ENCODE peak calls at places on chromosome 19, in ten cellular contexts. H is GM23248, S is mesenchymal stem cell, C is neural progenitor cell, U is HCT116, X is IMR-90, R is hepatocyte, P is H1, Z is OCI-LY7, M is PC-9. G is an unnamed sample.

GRCh38 chr19:50723069-50723468 is at the start of gene CLEC11A:
- DNase-seq in H (peak), R (peak), U (no peak), P (no peak), C (no peak), X (peak), M (no peak), Z (no peak), S (no peak), G (peak)

GRCh38 chr19:58227964-58228583 is 640 bp upstream of the ZNF544 start:
- DNase-seq in C (peak), X (no peak), S (no peak), U (no peak), H (no peak), P (no peak), R (no peak), Z (no peak), M (no peak), G (peak)

GRCh38 chr19:33621811-33622504 is at the start of gene CHST8:
- DNase-seq in P (no peak), C (peak), Z (no peak), U (no peak), M (no peak), R (peak), S (no peak), X (no peak), H (peak), G (peak)

GRCh38 chr19:4494691-4495064 is 22.6 kb downstream of the HDGFL2 start:
- DNase-seq in C (no peak), U (no peak), S (no peak), Z (no peak), X (no peak), H (no peak), R (no peak), P (no peak), M (no peak), G (no peak)

GRCh38 chr19:54173951-54174817 is 1.2 kb upstream of the TMC4 start:
- DNase-seq in P (no peak), M (no peak), U (no peak), Z (no peak), R (no peak), S (no peak), C (no peak), X (no peak), H (no peak), G (no peak)

GRCh38 chr19:1725100-1726064 is 27.9 kb upstream of the ONECUT3 start:
- DNase-seq in X (peak), R (peak), U (no peak), C (peak), S (peak), H (peak), M (no peak), Z (no peak), P (no peak), G (peak)

GRCh38 chr19:31770220-31770619 is 421.0 kb upstream of the TSHZ3 start:
- DNase-seq in S (no peak), U (no peak), X (no peak), R (no peak), Z (no peak), H (no peak), P (no peak), M (no peak), C (no peak), G (no peak)

GRCh38 chr19:35718345-35719041 is 690 bp downstream of the KMT2B start:
- DNase-seq in P (no peak), M (no peak), S (peak), H (peak), X (no peak), R (peak), C (no peak), Z (peak), U (no peak), G (peak)

GRCh38 chr19:2235396-2236284 is 489 bp downstream of the PLEKHJ1 start:
- DNase-seq in P (no peak), H (peak), C (peak), S (no peak), Z (peak), X (no peak), M (no peak), R (peak), U (no peak), G (peak)

GRCh38 chr19:41426952-41427646 is at the start of gene B3GNT8:
- DNase-seq in C (peak), M (no peak), P (peak), X (peak), R (peak), U (no peak), Z (no peak), H (peak), S (peak), G (peak)

GRCh38 chr19:17830567-17831418 is 9.5 kb upstream of the INSL3 start:
- DNase-seq in R (peak), X (peak), Z (peak), U (peak), M (peak), S (peak), C (peak), H (peak), P (peak), G (peak)

GRCh38 chr19:41545547-41545946 is 30.4 kb upstream of the CEACAM21 start:
- DNase-seq in S (no peak), X (no peak), C (no peak), Z (peak), H (no peak), R (no peak), P (no peak), M (no peak), U (no peak), G (no peak)

GRCh38 chr19:3969435-3970312 is 1.2 kb downstream of the DAPK3 start:
- DNase-seq in P (no peak), R (peak), S (peak), X (peak), Z (no peak), M (peak), U (no peak), H (peak), C (peak), G (peak)

GRCh38 chr19:24166055-24166454 is 79.1 kb downstream of the ZNF254 start:
- DNase-seq in M (no peak), C (no peak), X (peak), Z (no peak), P (no peak), R (no peak), U (no peak), S (no peak), H (peak), G (no peak)

GRCh38 chr19:49528211-49528771 is 488 bp downstream of the RCN3 start:
- DNase-seq in U (no peak), Z (no peak), R (no peak), C (no peak), S (peak), M (no peak), P (no peak), X (peak), H (peak), G (peak)

GRCh38 chr19:18543814-18544475 is 572 bp upstream of the FKBP8 start:
- DNase-seq in Z (peak), H (peak), R (peak), X (peak), M (peak), C (peak), S (peak), P (no peak), U (peak), G (peak)

GRCh38 chr19:46493236-46494114 is 2.2 kb downstream of the PNMA8B start:
- DNase-seq in H (peak), R (no peak), U (no peak), P (no peak), Z (peak), X (no peak), C (peak), M (no peak), S (no peak), G (peak)

GRCh38 chr19:13839938-13840750 is 36.8 kb upstream of the NANOS3 start:
- DNase-seq in M (peak), R (peak), Z (no peak), X (peak), C (no peak), H (peak), U (no peak), S (peak), P (no peak), G (no peak)

GRCh38 chr19:46659151-46660007 is 1.6 kb downstream of the DACT3 start:
- DNase-seq in C (peak), S (peak), P (no peak), H (peak), Z (no peak), R (peak), U (no peak), X (no peak), M (no peak), G (peak)

GRCh38 chr19:2113436-2114211 is 16.9 kb downstream of the IZUMO4 start:
- DNase-seq in C (no peak), H (peak), R (no peak), P (no peak), U (no peak), M (no peak), X (no peak), Z (no peak), S (peak), G (no peak)

GRCh38 chr19:41299755-41300089 is 10.2 kb upstream of the CCDC97 start:
- DNase-seq in R (peak), Z (no peak), C (no peak), P (no peak), H (peak), S (peak), X (peak), M (no peak), U (no peak), G (no peak)

GRCh38 chr19:33797821-33798633 is 1.4 kb downstream of the KCTD15 start:
- DNase-seq in S (peak), Z (peak), C (peak), X (peak), U (no peak), M (no peak), H (peak), R (peak), P (no peak), G (peak)

GRCh38 chr19:48900477-48901452 is 653 bp downstream of the NUCB1 start:
- DNase-seq in C (no peak), P (no peak), Z (peak), X (peak), S (peak), U (no peak), M (peak), R (no peak), H (peak), G (peak)

GRCh38 chr19:55289117-55289796 is 5.5 kb downstream of the BRSK1 start:
- DNase-seq in H (peak), Z (no peak), X (no peak), M (no peak), S (no peak), R (no peak), U (no peak), P (no peak), C (no peak), G (peak)
- H3K4me2 ChIP-seq in H (no peak), Z (no peak), X (no peak), M (no peak), S (no peak), R (no peak), U (no peak), P (no peak), C (no peak), G (no peak)

GRCh38 chr19:56837492-56837891 is 3.0 kb downstream of the PEG3 start:
- DNase-seq in R (no peak), C (no peak), H (peak), Z (no peak), M (no peak), X (no peak), P (no peak), U (no peak), S (no peak), G (peak)
- H3K4me2 ChIP-seq in R (no peak), C (no peak), H (no peak), Z (no peak), M (no peak), X (no peak), P (no peak), U (no peak), S (no peak), G (peak)

GRCh38 chr19:5950744-5951143 is 27.2 kb downstream of the RANBP3 start:
- DNase-seq in S (no peak), C (peak), U (no peak), X (no peak), M (no peak), P (no peak), R (no peak), H (no peak), Z (peak), G (no peak)

GRCh38 chr19:5948697-5949564 is 29.0 kb downstream of the RANBP3 start:
- DNase-seq in U (no peak), P (no peak), X (no peak), H (no peak), Z (no peak), R (no peak), S (no peak), C (no peak), M (no peak), G (no peak)

GRCh38 chr19:5947435-5947834 is 30.5 kb downstream of the RANBP3 start:
- DNase-seq in S (peak), M (no peak), H (peak), Z (no peak), U (no peak), X (peak), P (no peak), C (no peak), R (peak), G (no peak)

GRCh38 chr19:5951338-5951861 is 26.5 kb downstream of the RANBP3 start:
- DNase-seq in R (no peak), H (no peak), U (no peak), P (no peak), M (no peak), X (no peak), Z (peak), C (peak), S (no peak), G (peak)

GRCh38 chr19:5949792-5950305 is 28.1 kb downstream of the RANBP3 start:
- DNase-seq in P (no peak), H (no peak), C (no peak), X (no peak), S (no peak), U (no peak), R (no peak), Z (peak), M (no peak), G (no peak)
- H3K4me2 ChIP-seq in P (no peak), H (no peak), C (peak), X (no peak), S (no peak), U (no peak), R (no peak), Z (peak), M (no peak), G (no peak)

DNA sequence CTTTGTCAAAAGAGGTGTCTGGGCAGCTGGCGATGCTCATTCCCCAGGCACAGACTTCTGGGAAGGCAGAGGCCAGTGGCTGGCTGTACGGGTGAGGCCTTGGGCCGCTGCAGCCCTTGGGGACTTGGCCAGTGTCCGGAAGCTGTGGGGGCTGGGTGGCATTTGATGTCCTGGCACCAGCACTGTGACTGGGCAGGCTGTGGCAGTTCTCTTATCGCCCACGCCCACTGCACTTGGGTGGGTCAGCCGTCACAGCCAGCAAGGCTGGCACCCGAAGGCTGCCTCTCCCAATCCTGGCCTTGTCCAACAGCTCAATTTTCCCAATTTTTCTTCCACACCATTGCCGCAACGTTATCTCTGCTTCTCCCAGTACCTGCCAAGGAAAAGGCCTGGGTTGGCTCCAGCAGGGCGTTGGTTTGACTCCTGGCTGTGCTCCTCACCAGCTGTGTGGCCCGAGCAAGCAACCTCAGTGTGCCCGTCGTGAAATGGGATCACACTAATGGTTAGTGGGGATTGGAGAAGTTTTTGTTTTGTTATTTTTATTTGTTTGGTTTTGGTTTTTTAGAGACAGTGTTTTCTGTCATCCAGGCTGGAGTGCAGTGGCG is 12.7 kb upstream of the SLC44A2 start:
- DNase-seq in H (peak), S (no peak), X (no peak), C (no peak), M (no peak), Z (no peak), P (no peak), R (no peak), U (no peak), G (no peak)
- H3K4me2 ChIP-seq in H (no peak), S (no peak), X (no peak), C (no peak), M (no peak), Z (no peak), P (no peak), R (no peak), U (no peak), G (no peak)

G was measured in mesendoderm.